ENCODE peak calls at places on chromosome 17, in six cellular contexts. One of them, this sample, is unnamed.

GRCh38 chr17:5563451-5563850 is 20.9 kb downstream of the NLRP1 start:
- DNase-seq in tibial nerve: no peak
- DNase-seq in epithelial cell of prostate: no peak
- DNase-seq in PC-9: no peak
- DNase-seq in pancreas: no peak
- DNase-seq in retina: no peak
- DNase-seq in this sample: no peak

GRCh38 chr17:9322298-9322697 is 253.3 kb downstream of the STX8 start:
- DNase-seq in tibial nerve: no peak
- DNase-seq in epithelial cell of prostate: no peak
- DNase-seq in PC-9: no peak
- DNase-seq in pancreas: no peak
- DNase-seq in retina: peak; percentile 30
- DNase-seq in this sample: peak; percentile 16

GRCh38 chr17:65370669-65371126 is 190.8 kb downstream of the AXIN2 start:
- DNase-seq in tibial nerve: no peak
- DNase-seq in epithelial cell of prostate: peak; percentile 12
- DNase-seq in PC-9: peak; percentile 14
- DNase-seq in pancreas: peak; percentile 71
- DNase-seq in retina: no peak
- DNase-seq in this sample: peak; percentile 23

GRCh38 chr17:81443269-81443668 is 48.0 kb downstream of the BAHCC1 start:
- DNase-seq in tibial nerve: no peak
- DNase-seq in epithelial cell of prostate: no peak
- DNase-seq in PC-9: no peak
- DNase-seq in pancreas: no peak
- DNase-seq in retina: no peak
- DNase-seq in this sample: no peak

GRCh38 chr17:65332779-65333178 is 195.6 kb downstream of the RGS9 start:
- DNase-seq in tibial nerve: no peak
- DNase-seq in epithelial cell of prostate: no peak
- DNase-seq in PC-9: no peak
- DNase-seq in pancreas: no peak
- DNase-seq in retina: no peak
- DNase-seq in this sample: no peak

GRCh38 chr17:12187658-12188057 is 167.0 kb downstream of the MAP2K4 start:
- DNase-seq in tibial nerve: no peak
- DNase-seq in epithelial cell of prostate: no peak
- DNase-seq in PC-9: no peak
- DNase-seq in pancreas: no peak
- DNase-seq in retina: no peak
- DNase-seq in this sample: no peak

GRCh38 chr17:15309793-15310192 is 31.6 kb downstream of the TEKT3 start:
- DNase-seq in tibial nerve: no peak
- DNase-seq in epithelial cell of prostate: no peak
- DNase-seq in PC-9: no peak
- DNase-seq in pancreas: no peak
- DNase-seq in retina: no peak
- DNase-seq in this sample: no peak

GRCh38 chr17:41773190-41773588 is 13.3 kb downstream of the JUP start:
- DNase-seq in tibial nerve: no peak
- DNase-seq in epithelial cell of prostate: peak; percentile 95
- DNase-seq in PC-9: peak; percentile 91
- DNase-seq in pancreas: peak; percentile 85
- DNase-seq in retina: peak; percentile 46
- DNase-seq in this sample: peak; percentile 76

GRCh38 chr17:77383613-77384608 is 243.1 kb downstream of the SEC14L1 start:
- DNase-seq in tibial nerve: no peak
- DNase-seq in epithelial cell of prostate: no peak
- DNase-seq in PC-9: no peak
- DNase-seq in pancreas: peak; percentile 84
- DNase-seq in retina: no peak
- DNase-seq in this sample: no peak

GRCh38 chr17:9987779-9988585 is 82.9 kb upstream of the RCVRN start:
- DNase-seq in tibial nerve: no peak
- DNase-seq in epithelial cell of prostate: no peak
- DNase-seq in PC-9: peak; percentile 10
- DNase-seq in pancreas: peak; percentile 55
- DNase-seq in retina: peak; percentile 32
- DNase-seq in this sample: peak; percentile 86

GRCh38 chr17:47812146-47812920 is 9.3 kb downstream of the OSBPL7 start:
- DNase-seq in tibial nerve: no peak
- DNase-seq in epithelial cell of prostate: no peak
- DNase-seq in PC-9: no peak
- DNase-seq in pancreas: no peak
- DNase-seq in retina: no peak
- DNase-seq in this sample: peak; percentile 41

GRCh38 chr17:39239640-39240314 is 14.0 kb upstream of the STAC2 start:
- DNase-seq in tibial nerve: no peak
- DNase-seq in epithelial cell of prostate: no peak
- DNase-seq in PC-9: peak; percentile 65
- DNase-seq in pancreas: peak; percentile 81
- DNase-seq in retina: peak; percentile 45
- DNase-seq in this sample: peak; percentile 94

GRCh38 chr17:62628845-62629555 is 1.5 kb downstream of the MRC2 start:
- DNase-seq in tibial nerve: no peak
- DNase-seq in epithelial cell of prostate: no peak
- DNase-seq in PC-9: no peak
- DNase-seq in pancreas: no peak
- DNase-seq in retina: peak; percentile 71
- DNase-seq in this sample: peak; percentile 82

GRCh38 chr17:50647187-50647586 is 12.5 kb downstream of the ABCC3 start:
- DNase-seq in tibial nerve: no peak
- DNase-seq in epithelial cell of prostate: no peak
- DNase-seq in PC-9: no peak
- DNase-seq in pancreas: peak; percentile 17
- DNase-seq in retina: no peak
- DNase-seq in this sample: no peak

GRCh38 chr17:5661486-5662125 is 77.3 kb upstream of the NLRP1 start:
- DNase-seq in tibial nerve: no peak
- DNase-seq in epithelial cell of prostate: no peak
- DNase-seq in PC-9: no peak
- DNase-seq in pancreas: no peak
- DNase-seq in retina: no peak
- DNase-seq in this sample: peak; percentile 65

GRCh38 chr17:80785477-80786178 is 206.0 kb upstream of the CHMP6 start:
- DNase-seq in tibial nerve: no peak
- DNase-seq in epithelial cell of prostate: no peak
- DNase-seq in PC-9: no peak
- DNase-seq in pancreas: no peak
- DNase-seq in retina: peak; percentile 82
- DNase-seq in this sample: no peak

GRCh38 chr17:40364121-40364861 is at the start of gene GJD3:
- DNase-seq in tibial nerve: no peak
- DNase-seq in epithelial cell of prostate: no peak
- DNase-seq in PC-9: no peak
- DNase-seq in pancreas: peak; percentile 63
- DNase-seq in retina: no peak
- DNase-seq in this sample: peak; percentile 89

GRCh38 chr17:80879723-80880649 is 111.7 kb upstream of the CHMP6 start:
- DNase-seq in tibial nerve: no peak
- DNase-seq in epithelial cell of prostate: no peak
- DNase-seq in PC-9: no peak
- DNase-seq in pancreas: no peak
- DNase-seq in retina: peak; percentile 31
- DNase-seq in this sample: no peak

GRCh38 chr17:36661047-36661666 is 59.8 kb downstream of the MRM1 start:
- DNase-seq in tibial nerve: no peak
- DNase-seq in epithelial cell of prostate: no peak
- DNase-seq in PC-9: no peak
- DNase-seq in pancreas: no peak
- DNase-seq in retina: peak; percentile 88
- DNase-seq in this sample: no peak

GRCh38 chr17:3710951-3711383 is 12.7 kb upstream of the HASPIN start:
- DNase-seq in tibial nerve: no peak
- DNase-seq in epithelial cell of prostate: no peak
- DNase-seq in PC-9: peak; percentile 41
- DNase-seq in pancreas: no peak
- DNase-seq in retina: no peak
- DNase-seq in this sample: no peak

GRCh38 chr17:74659898-74660297 is 36.4 kb upstream of the CD300E start:
- DNase-seq in tibial nerve: no peak
- DNase-seq in epithelial cell of prostate: no peak
- DNase-seq in PC-9: no peak
- DNase-seq in pancreas: no peak
- DNase-seq in retina: no peak
- DNase-seq in this sample: no peak

GRCh38 chr17:65888649-65889048 is 303.3 kb downstream of the CEP112 start:
- DNase-seq in tibial nerve: no peak
- DNase-seq in epithelial cell of prostate: no peak
- DNase-seq in PC-9: no peak
- DNase-seq in pancreas: no peak
- DNase-seq in retina: no peak
- DNase-seq in this sample: no peak

GRCh38 chr17:7742729-7743128 is 25.2 kb downstream of the DNAH2 start:
- DNase-seq in tibial nerve: no peak
- DNase-seq in epithelial cell of prostate: no peak
- DNase-seq in PC-9: no peak
- DNase-seq in pancreas: no peak
- DNase-seq in retina: no peak
- DNase-seq in this sample: no peak

GRCh38 chr17:29568331-29569244 is at the start of gene TP53I13:
- DNase-seq in tibial nerve: peak; percentile 79
- DNase-seq in epithelial cell of prostate: no peak
- DNase-seq in PC-9: peak; percentile 89
- DNase-seq in pancreas: peak; percentile 95
- DNase-seq in retina: peak; percentile 86
- DNase-seq in this sample: peak; percentile 98

GRCh38 chr17:73401911-73402310 is 90.1 kb upstream of the CDC42EP4 start:
- DNase-seq in tibial nerve: no peak
- DNase-seq in epithelial cell of prostate: no peak
- DNase-seq in PC-9: no peak
- DNase-seq in pancreas: no peak
- DNase-seq in retina: peak; percentile 49
- DNase-seq in this sample: peak; percentile 84

GRCh38 chr17:2989855-2990254 is 73.6 kb downstream of the OR1D5 start:
- DNase-seq in tibial nerve: no peak
- DNase-seq in epithelial cell of prostate: no peak
- DNase-seq in PC-9: no peak
- DNase-seq in pancreas: no peak
- DNase-seq in retina: no peak
- DNase-seq in this sample: no peak

GRCh38 chr17:61323015-61323379 is 76.6 kb upstream of the TBX2 start:
- DNase-seq in tibial nerve: no peak
- DNase-seq in epithelial cell of prostate: no peak
- DNase-seq in PC-9: no peak
- DNase-seq in pancreas: no peak
- DNase-seq in retina: no peak
- DNase-seq in this sample: no peak

This sample was measured in H7.